ENCODE peak calls at places on chromosomes 7 and 10, in nine cellular contexts. D is GM12865, W is RWPE1, U is lung, X is transverse colon, Q is mucosa of descending colon, S is IMR-90, M is PC-3, J is type B pancreatic cell. T is an unnamed sample.
A peak's percentile ranks its signal among the peaks of the same experiment; 100 is the strongest.

GRCh38 chr7:93985101-93985500 is 19.1 kb downstream of the BET1 start:
- DNase-seq in D (no peak), W (no peak), U (no peak), X (no peak), Q (no peak), S (no peak), M (peak; percentile 6), J (no peak), T (no peak)

GRCh38 chr7:146319625-146320024 is 203.0 kb downstream of the CNTNAP2 start:
- DNase-seq in D (no peak), W (no peak), U (no peak), X (no peak), Q (no peak), S (no peak), M (no peak), J (no peak), T (no peak)

GRCh38 chr7:86748843-86749720 is 105.4 kb downstream of the GRM3 start:
- DNase-seq in D (no peak), W (no peak), U (no peak), X (no peak), Q (no peak), S (no peak), M (no peak), J (no peak), T (no peak)

GRCh38 chr7:66114743-66115727 is at the start of gene CRCP:
- DNase-seq in D (peak; percentile 90), W (peak; percentile 73), U (peak; percentile 86), X (peak; percentile 87), Q (peak; percentile 90), S (peak; percentile 70), M (peak; percentile 75), J (peak; percentile 83), T (peak; percentile 77)

GRCh38 chr7:128398016-128398840 is 11.6 kb downstream of the IMPDH1 start:
- DNase-seq in D (no peak), W (no peak), U (peak; percentile 63), X (peak; percentile 69), Q (no peak), S (peak; percentile 41), M (peak; percentile 65), J (no peak), T (peak; percentile 67)

GRCh38 chr10:91032614-91033248 is 111.8 kb upstream of the ANKRD1 start:
- DNase-seq in D (no peak), W (no peak), U (no peak), X (peak; percentile 14), Q (no peak), S (peak; percentile 22), M (no peak), J (no peak), T (no peak)

GRCh38 chr10:132702601-132703304 is 83.2 kb downstream of the NKX6-2 start:
- DNase-seq in D (no peak), W (peak; percentile 41), U (no peak), X (no peak), Q (peak; percentile 48), S (no peak), M (no peak), J (peak; percentile 66), T (no peak)

GRCh38 chr7:120185940-120186682 is 86.9 kb upstream of the KCND2 start:
- DNase-seq in D (no peak), W (no peak), U (no peak), X (no peak), Q (no peak), S (peak; percentile 1), M (no peak), J (no peak), T (no peak)

GRCh38 chr7:89914673-89915072 is 239.6 kb upstream of the STEAP1 start:
- DNase-seq in D (no peak), W (no peak), U (no peak), X (no peak), Q (no peak), S (no peak), M (no peak), J (no peak), T (no peak)

GRCh38 chr10:69327463-69328345 is 49.4 kb downstream of the HK1 start:
- DNase-seq in D (peak; percentile 78), W (no peak), U (peak; percentile 82), X (peak; percentile 75), Q (peak; percentile 81), S (peak; percentile 63), M (peak; percentile 42), J (no peak), T (peak; percentile 73)

GRCh38 chr7:108660465-108660864 is 90.8 kb downstream of the DNAJB9 start:
- DNase-seq in D (no peak), W (no peak), U (no peak), X (no peak), Q (no peak), S (peak; percentile 4), M (peak; percentile 42), J (no peak), T (peak; percentile 2)

GRCh38 chr10:11576092-11576809 is 35.2 kb downstream of the USP6NL start:
- DNase-seq in D (no peak), W (no peak), U (no peak), X (no peak), Q (no peak), S (no peak), M (no peak), J (no peak), T (no peak)

GRCh38 chr10:26839966-26840627 is 20.7 kb downstream of the ABI1 start:
- DNase-seq in D (no peak), W (no peak), U (no peak), X (no peak), Q (no peak), S (peak; percentile 74), M (no peak), J (no peak), T (no peak)

GRCh38 chr7:136677456-136678365 is 190.7 kb upstream of the CHRM2 start:
- DNase-seq in D (peak; percentile 70), W (peak; percentile 3), U (no peak), X (no peak), Q (no peak), S (peak; percentile 63), M (peak; percentile 69), J (no peak), T (no peak)

GRCh38 chr7:265192-265997 is 24.6 kb upstream of the FOXL3 start:
- DNase-seq in D (no peak), W (no peak), U (no peak), X (no peak), Q (peak; percentile 51), S (no peak), M (no peak), J (no peak), T (no peak)

GRCh38 chr10:60572511-60573194 is 183.0 kb upstream of the ANK3 start:
- DNase-seq in D (no peak), W (peak; percentile 18), U (no peak), X (peak; percentile 39), Q (no peak), S (peak; percentile 67), M (peak; percentile 95), J (no peak), T (peak; percentile 26)

GRCh38 chr10:17537281-17537680 is 79.9 kb downstream of the HACD1 start:
- DNase-seq in D (no peak), W (no peak), U (no peak), X (no peak), Q (no peak), S (no peak), M (no peak), J (no peak), T (no peak)

GRCh38 chr10:85618841-85619240 is 747.8 kb downstream of the GRID1 start:
- DNase-seq in D (no peak), W (no peak), U (no peak), X (no peak), Q (no peak), S (no peak), M (no peak), J (no peak), T (no peak)
- TF ChIP-seq CTCF in D (no peak), W (no peak), U (no peak), X (no peak), Q (no peak), S (no peak), M (no peak), J (no peak), T (no peak)

DNA sequence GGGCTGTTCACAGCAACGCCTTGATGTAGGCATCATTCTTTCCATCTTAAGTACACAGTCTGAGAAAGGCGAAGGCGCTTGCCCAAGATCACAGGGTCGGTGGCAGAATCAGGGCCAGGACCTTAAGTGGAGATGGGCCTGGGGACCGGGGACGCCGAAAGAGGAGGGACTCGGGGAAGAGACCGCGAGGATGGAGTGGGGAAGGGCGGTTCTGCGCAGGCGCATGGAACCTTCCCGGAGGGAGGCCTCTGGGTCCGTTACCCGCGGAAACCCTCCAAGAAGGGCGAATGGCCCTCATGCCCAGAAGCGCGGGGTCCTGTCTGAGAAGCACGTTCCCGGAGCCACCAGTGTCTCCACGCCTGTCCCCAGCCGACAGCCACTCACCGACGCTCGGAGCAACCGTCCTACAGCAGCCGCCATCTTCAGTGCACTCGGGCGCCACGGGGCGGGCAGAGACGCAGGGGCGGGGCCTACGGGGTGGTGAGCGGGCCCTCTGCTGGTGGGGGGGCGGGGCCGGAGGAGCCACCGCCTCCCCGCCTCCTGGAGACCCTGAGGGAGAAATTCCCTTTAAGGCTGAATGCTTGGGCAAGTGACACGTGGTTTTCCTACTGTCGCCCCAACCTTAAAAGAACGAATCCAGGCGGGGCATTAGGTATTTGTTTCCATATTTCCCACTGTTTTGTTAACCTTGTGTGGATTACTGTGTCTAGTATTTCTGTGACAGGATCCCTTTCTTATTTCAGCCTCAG is at the start of gene PRDX3:
- DNase-seq in D (peak; percentile 94), W (peak; percentile 90), U (peak; percentile 92), X (peak; percentile 95), Q (peak; percentile 95), S (peak; percentile 83), M (peak; percentile 83), J (peak; percentile 95), T (peak; percentile 94)
- TF ChIP-seq CTCF in D (no peak), W (no peak), U (no peak), X (peak; percentile 24), Q (peak; percentile 22), S (peak; percentile 13), M (no peak), J (no peak), T (no peak)

GRCh38 chr7:114422478-114423217 is 8.0 kb downstream of the FOXP2 start:
- DNase-seq in D (no peak), W (no peak), U (no peak), X (peak; percentile 22), Q (no peak), S (no peak), M (peak; percentile 19), J (no peak), T (no peak)
- TF ChIP-seq CTCF in D (peak; percentile 31), W (peak; percentile 12), U (no peak), X (peak; percentile 38), Q (no peak), S (peak; percentile 24), M (peak; percentile 52), J (peak; percentile 69), T (peak; percentile 32)

DNA sequence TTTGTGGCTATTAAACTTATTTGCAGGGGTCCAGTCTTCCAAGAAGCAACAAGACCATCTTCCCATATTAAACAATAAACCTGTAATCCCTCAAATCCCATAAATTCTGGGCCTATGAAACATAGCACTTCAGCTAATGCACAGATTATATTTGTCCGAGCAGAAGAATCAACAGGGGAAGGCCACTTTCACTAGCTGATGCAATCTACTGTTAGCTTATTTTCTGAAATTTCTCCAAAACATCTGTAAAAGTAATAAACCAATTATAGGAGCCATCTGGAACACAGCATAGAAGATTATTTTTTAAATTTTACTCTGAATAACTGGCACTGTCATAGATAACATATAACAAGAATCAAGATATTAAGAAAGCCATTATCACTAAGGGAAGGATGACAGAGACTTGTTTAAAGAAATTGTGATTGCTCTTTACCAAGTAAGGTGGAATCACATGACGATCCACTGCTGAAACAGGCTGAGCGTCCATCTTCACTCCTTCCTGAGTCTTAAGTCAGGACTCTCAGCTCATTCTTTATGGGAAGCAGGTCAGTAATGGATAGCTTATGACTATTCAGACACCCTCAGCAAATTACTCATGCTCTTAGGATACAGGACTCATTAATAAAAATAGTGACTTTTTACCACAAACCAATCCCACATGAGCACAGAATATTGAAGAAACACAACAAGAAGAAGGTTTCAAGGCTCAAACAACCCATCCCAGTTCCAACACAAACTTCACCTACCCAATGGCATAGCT is 719.5 kb downstream of the XPNPEP1 start:
- DNase-seq in D (no peak), W (no peak), U (no peak), X (no peak), Q (no peak), S (peak; percentile 17), M (no peak), J (no peak), T (no peak)
- TF ChIP-seq CTCF in D (no peak), W (no peak), U (no peak), X (no peak), Q (no peak), S (no peak), M (no peak), J (no peak), T (no peak)